ENCODE peak calls at places on chromosomes 12 and 14, in seven cellular contexts. S, X, L, N, H, Q and K are unnamed samples.

GRCh38 chr12:62301799-62302133 is 41.6 kb downstream of the USP15 start:
- DNase-seq in S (no peak), X (no peak), L (no peak), N (no peak), H (no peak), Q (no peak), K (no peak)

GRCh38 chr12:12176402-12176801 is 90.4 kb downstream of the LRP6 start:
- DNase-seq in S (no peak), X (no peak), L (no peak), N (no peak), H (no peak), Q (no peak), K (no peak)

GRCh38 chr14:81509838-81510452 is 23.7 kb downstream of the SEL1L start:
- DNase-seq in S (no peak), X (no peak), L (no peak), N (no peak), H (no peak), Q (no peak), K (no peak)

GRCh38 chr12:52207895-52208294 is 16.1 kb upstream of the KRT80 start:
- DNase-seq in S (peak), X (peak), L (peak), N (no peak), H (peak), Q (no peak), K (peak)

GRCh38 chr12:47942327-47943230 is 20.8 kb upstream of the TMEM106C start:
- DNase-seq in S (no peak), X (no peak), L (peak), N (no peak), H (peak), Q (no peak), K (peak)

GRCh38 chr14:61226015-61226654 is 55.0 kb downstream of the TMEM30B start:
- DNase-seq in S (no peak), X (peak), L (no peak), N (no peak), H (no peak), Q (no peak), K (no peak)

GRCh38 chr12:27999521-27999920 is 27.0 kb upstream of the PTHLH start:
- DNase-seq in S (no peak), X (peak), L (no peak), N (no peak), H (no peak), Q (peak), K (no peak)

GRCh38 chr14:59252772-59253500 is 64.5 kb downstream of the DAAM1 start:
- DNase-seq in S (no peak), X (no peak), L (no peak), N (no peak), H (no peak), Q (no peak), K (no peak)

GRCh38 chr12:74415633-74416032 is 122.0 kb upstream of the ATXN7L3B start:
- DNase-seq in S (no peak), X (peak), L (no peak), N (peak), H (no peak), Q (peak), K (no peak)

GRCh38 chr14:31229638-31230229 is 22.1 kb upstream of the HECTD1 start:
- DNase-seq in S (peak), X (peak), L (peak), N (no peak), H (peak), Q (peak), K (peak)

GRCh38 chr14:90397401-90398314 is 829 bp downstream of the CALM1 start:
- DNase-seq in S (peak), X (peak), L (peak), N (peak), H (peak), Q (peak), K (peak)

DNA sequence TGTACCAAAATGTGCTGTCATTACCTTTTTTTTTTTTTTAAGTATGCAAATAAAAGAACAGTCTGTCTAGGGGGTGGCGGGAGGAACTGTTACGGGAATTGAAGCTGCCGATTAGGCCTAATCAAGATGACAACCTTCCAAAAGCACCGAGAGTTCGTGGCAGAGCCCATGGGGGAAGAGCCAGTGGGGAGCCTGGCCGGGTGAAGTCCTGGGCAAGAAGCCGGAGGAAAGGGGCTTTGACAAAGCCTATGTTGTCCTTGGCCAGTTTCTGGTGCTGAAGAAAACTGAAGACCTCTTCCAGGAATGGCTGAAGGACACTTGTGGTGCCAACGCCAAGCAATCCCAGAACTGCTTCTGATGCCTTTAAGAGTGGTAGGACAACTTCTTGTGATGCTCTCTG is 42.6 kb downstream of the ACTN1 start:
- DNase-seq in S (no peak), X (no peak), L (no peak), N (no peak), H (no peak), Q (no peak), K (peak)
- H3K27ac ChIP-seq in S (peak), X (peak), L (peak), N (no peak), H (peak), Q (peak), K (peak)

GRCh38 chr12:102891756-102892155 is 25.3 kb downstream of the PAH start:
- DNase-seq in S (no peak), X (no peak), L (no peak), N (no peak), H (no peak), Q (no peak), K (no peak)
- H3K27ac ChIP-seq in S (no peak), X (no peak), L (no peak), N (no peak), H (no peak), Q (no peak), K (no peak)

DNA sequence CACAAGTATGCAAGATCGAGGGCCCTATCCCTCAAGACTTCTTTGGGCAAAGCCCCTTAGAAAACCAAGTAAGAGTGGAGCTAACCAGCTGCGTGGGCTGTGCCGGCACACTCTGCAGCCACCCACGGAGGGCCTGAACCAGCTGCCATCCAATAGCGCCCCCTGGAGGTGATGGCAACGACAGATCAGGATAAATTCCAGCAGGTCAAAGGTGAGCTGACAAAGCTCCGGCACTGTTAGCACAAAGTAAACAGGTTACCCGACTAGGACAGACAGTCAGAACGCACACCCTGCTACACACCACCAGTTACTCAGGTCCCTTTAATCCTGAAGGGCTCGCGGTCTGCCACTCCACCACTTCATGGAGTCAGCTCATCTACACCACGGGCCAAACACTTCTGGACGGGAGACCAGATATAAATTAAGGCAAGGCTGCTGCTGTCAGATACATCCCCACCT is 4.9 kb downstream of the ZBTB39 start:
- DNase-seq in S (peak), X (peak), L (peak), N (peak), H (peak), Q (peak), K (peak)
- H3K27ac ChIP-seq in S (no peak), X (no peak), L (no peak), N (no peak), H (no peak), Q (no peak), K (no peak)

DNA sequence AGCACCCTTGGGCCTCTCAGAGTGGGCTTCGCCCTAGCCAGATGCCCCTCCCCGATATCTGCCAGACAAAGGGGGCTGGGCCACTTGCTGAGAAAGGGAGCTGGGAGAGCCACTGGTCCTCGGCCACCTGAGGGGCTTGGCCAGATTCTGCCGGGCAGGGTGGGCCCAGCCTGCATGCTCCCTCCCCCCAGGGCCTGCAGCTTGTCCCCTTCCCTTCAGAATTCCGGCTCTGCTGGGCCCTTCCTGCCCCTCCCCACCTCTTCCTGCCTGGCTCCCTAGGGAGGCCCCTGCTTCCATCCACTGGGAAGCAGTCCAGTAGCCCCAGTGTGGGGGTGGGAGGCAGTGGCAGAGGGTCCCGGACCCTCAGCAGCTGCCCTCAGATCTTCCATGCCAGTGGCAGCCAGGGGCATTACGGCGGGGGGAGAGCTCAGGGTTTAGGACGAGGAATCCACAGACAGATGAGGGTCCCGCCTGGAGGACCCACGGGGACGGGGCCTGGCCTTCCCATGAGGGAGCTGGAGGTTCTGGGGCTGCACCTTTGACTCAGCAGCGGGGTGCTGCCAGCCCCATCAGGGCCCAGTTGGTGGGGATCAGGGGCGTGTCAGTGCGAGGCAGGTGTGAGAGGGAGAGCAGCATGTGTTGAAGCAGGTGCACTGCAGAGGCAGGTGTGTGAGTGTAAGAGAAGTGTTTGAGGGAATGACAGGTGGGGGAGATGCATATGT is 2.5 kb downstream of the CRIP2 start:
- DNase-seq in S (no peak), X (no peak), L (no peak), N (no peak), H (no peak), Q (no peak), K (no peak)
- H3K27ac ChIP-seq in S (peak), X (no peak), L (peak), N (no peak), H (peak), Q (peak), K (peak)

GRCh38 chr14:75443203-75443969 is 15.6 kb downstream of the JDP2 start:
- DNase-seq in S (no peak), X (no peak), L (no peak), N (no peak), H (no peak), Q (no peak), K (no peak)

GRCh38 chr14:75442642-75443041 is 14.8 kb downstream of the JDP2 start:
- DNase-seq in S (no peak), X (peak), L (no peak), N (no peak), H (no peak), Q (no peak), K (no peak)

GRCh38 chr14:75440733-75441474 is 13.1 kb downstream of the JDP2 start:
- DNase-seq in S (no peak), X (peak), L (peak), N (no peak), H (peak), Q (no peak), K (peak)

GRCh38 chr14:75441731-75442130 is 13.9 kb downstream of the JDP2 start:
- DNase-seq in S (no peak), X (no peak), L (peak), N (no peak), H (no peak), Q (no peak), K (no peak)

GRCh38 chr14:75442166-75442565 is 14.3 kb downstream of the JDP2 start:
- DNase-seq in S (no peak), X (no peak), L (no peak), N (no peak), H (no peak), Q (no peak), K (no peak)
- H3K27ac ChIP-seq in S (peak), X (peak), L (peak), N (no peak), H (peak), Q (no peak), K (no peak)